ENCODE peak calls at places on chromosomes 16 and 17, in seven cellular contexts. A is CD8-positive, alpha-beta T cell; W is tibial artery; H is naive thymus-derived CD4-positive, alpha-beta T cell; F is small intestine; D is psoas muscle; R is left ventricle myocardium inferior. C is an unnamed sample.

GRCh38 chr17:15279011-15279477 is 13.9 kb upstream of the PMP22 start:
- DNase-seq in F (peak; percentile 75), W (no peak), D (no peak), A (no peak), R (no peak), H (no peak), C (peak; percentile 61)

GRCh38 chr16:86824751-86825310 is 246.5 kb downstream of the FOXL1 start:
- DNase-seq in H (no peak), F (no peak), A (no peak), W (no peak), D (no peak), R (no peak), C (peak; percentile 48)

GRCh38 chr17:229130-229944 is 47.9 kb upstream of the DOC2B start:
- DNase-seq in F (no peak), D (peak; percentile 21), R (peak; percentile 7), A (no peak), H (no peak), W (peak; percentile 10), C (no peak)

GRCh38 chr16:87802670-87803069 is 36.9 kb upstream of the KLHDC4 start:
- DNase-seq in H (no peak), D (no peak), A (no peak), R (no peak), W (no peak), F (no peak), C (no peak)

GRCh38 chr17:48045270-48046001 is 2.7 kb upstream of the NFE2L1 start:
- DNase-seq in F (no peak), A (no peak), H (no peak), R (no peak), W (peak; percentile 70), D (peak; percentile 76), C (no peak)

GRCh38 chr17:66549731-66550207 is 247.4 kb downstream of the PRKCA start:
- DNase-seq in W (no peak), R (no peak), H (no peak), A (no peak), F (no peak), D (no peak), C (no peak)

GRCh38 chr17:74239169-74239568 is 25.8 kb downstream of the TTYH2 start:
- DNase-seq in F (no peak), R (peak; percentile 33), A (no peak), H (no peak), D (no peak), W (peak; percentile 62), C (no peak)

GRCh38 chr17:15194859-15195277 is 70.3 kb downstream of the PMP22 start:
- DNase-seq in W (no peak), F (no peak), R (no peak), A (no peak), H (no peak), D (no peak), C (no peak)

GRCh38 chr16:24118126-24118821 is 137.9 kb upstream of the CACNG3 start:
- DNase-seq in R (no peak), H (no peak), W (no peak), F (no peak), A (no peak), D (no peak), C (no peak)

GRCh38 chr16:49837673-49838360 is 18.1 kb downstream of the ZNF423 start:
- DNase-seq in W (no peak), H (no peak), F (no peak), R (no peak), D (no peak), A (no peak), C (no peak)

GRCh38 chr16:73216932-73217331 is 169.0 kb upstream of the ZFHX3 start:
- DNase-seq in A (no peak), H (no peak), R (no peak), F (no peak), W (no peak), D (no peak), C (no peak)

GRCh38 chr16:73217654-73218053 is 169.7 kb upstream of the ZFHX3 start:
- DNase-seq in R (no peak), H (no peak), F (no peak), W (no peak), A (no peak), D (no peak), C (no peak)

GRCh38 chr16:73213761-73214480 is 166.0 kb upstream of the ZFHX3 start:
- DNase-seq in R (no peak), A (no peak), H (no peak), F (no peak), D (no peak), W (no peak), C (peak; percentile 76)

GRCh38 chr16:73214825-73215481 is 167.0 kb upstream of the ZFHX3 start:
- DNase-seq in A (no peak), H (no peak), D (no peak), R (no peak), F (no peak), W (peak; percentile 39), C (peak; percentile 67)

DNA sequence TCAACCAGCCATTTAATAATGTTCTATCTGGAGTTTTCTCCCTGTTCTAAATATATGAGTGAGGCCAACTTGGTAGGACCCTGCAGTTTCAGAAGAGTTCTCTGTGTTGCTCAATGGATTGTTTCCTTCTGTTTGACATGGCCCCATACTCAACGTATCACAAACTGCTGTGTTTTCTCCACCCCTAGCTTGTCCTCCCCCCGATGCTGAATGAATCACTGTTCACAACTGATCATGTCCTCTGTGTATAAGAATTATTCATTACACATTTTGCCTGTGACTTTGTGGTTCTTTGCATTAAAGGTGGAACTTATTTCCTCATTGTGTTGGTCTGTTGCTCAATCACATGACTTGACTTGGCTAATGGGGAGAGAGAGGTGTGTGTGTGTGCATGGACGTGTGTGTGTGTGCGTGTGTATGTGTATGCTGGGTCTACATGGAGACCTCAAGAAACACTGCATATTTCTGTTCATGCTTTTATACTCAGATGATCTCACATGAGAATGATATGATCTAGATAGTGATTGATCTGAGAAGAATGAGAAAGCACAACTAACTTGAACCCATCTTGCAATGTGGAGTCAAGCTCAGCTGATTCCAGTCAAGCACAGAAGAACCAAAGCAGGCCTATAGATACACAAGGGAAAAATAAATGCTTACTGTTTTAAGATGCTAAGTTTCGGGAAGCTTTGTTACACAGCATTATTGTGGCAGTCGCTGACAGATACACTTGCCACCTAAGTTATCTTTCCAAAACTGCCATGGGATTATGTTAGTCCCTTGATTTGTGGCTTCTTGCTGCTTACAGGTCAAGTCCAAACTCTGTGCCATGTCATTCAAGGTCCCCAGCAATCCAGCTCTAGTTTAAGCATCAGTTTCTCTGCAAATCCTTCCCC is 167.8 kb upstream of the ZFHX3 start:
- DNase-seq in R (no peak), H (no peak), A (no peak), W (no peak), D (no peak), F (no peak), C (peak; percentile 13)
- H3K4me3 ChIP-seq in R (no peak overlapping the region), H (no peak overlapping the region), A (no peak overlapping the region), W (no peak overlapping the region), D (no peak overlapping the region), F (no peak overlapping the region), C (no peak overlapping the region)

DNA sequence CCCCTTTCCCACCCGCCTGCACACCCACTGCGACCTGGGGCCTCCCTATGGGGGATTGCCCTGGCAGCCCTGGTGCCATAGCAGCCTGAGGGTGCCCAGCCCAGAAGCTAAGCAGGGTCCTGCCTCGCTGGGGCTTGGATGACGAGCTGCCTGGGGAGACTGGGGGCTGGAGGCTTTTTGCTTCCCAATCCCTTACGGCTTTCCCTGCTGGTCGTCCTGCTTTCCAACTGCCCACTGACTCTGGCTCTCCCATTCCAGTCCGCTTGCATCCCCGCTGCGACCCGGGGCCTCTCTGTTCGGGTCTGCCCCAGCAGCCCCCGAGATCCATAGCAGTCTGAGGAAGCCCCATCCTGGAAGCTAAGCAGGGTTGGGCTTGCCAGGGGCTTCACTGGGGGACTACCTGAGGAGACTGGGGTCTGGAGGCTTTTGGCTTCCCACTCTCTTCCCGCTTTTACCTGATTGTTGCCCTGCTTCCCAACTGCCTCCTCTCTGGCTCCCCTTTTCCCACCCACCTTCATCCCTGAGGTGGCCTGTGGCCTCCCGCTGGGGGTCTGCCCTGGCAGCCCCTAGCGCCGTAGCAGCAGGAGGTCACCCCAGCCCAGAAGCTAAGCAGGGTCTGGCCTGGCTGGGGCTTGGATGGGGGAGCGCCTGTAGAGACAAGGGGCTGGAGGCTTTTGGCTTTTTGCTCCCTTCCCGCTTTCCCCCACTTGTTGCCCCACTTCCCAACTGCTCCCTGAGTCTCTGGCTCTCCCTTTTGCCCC is 2292.8 kb downstream of the TP53TG3F start:
- DNase-seq in R (no peak), F (no peak), D (no peak), W (no peak), H (no peak), A (no peak), C (no peak)
- H3K9me3 ChIP-seq in R (no peaks in the 10 kb centered on the region), F (peaks cover 15% of the 10 kb centered on the region), D (no peaks in the 10 kb centered on the region), W (peaks cover 9% of the 10 kb centered on the region), H (no peaks in the 10 kb centered on the region), A (no peaks in the 10 kb centered on the region), C (no peaks in the 10 kb centered on the region)

DNA sequence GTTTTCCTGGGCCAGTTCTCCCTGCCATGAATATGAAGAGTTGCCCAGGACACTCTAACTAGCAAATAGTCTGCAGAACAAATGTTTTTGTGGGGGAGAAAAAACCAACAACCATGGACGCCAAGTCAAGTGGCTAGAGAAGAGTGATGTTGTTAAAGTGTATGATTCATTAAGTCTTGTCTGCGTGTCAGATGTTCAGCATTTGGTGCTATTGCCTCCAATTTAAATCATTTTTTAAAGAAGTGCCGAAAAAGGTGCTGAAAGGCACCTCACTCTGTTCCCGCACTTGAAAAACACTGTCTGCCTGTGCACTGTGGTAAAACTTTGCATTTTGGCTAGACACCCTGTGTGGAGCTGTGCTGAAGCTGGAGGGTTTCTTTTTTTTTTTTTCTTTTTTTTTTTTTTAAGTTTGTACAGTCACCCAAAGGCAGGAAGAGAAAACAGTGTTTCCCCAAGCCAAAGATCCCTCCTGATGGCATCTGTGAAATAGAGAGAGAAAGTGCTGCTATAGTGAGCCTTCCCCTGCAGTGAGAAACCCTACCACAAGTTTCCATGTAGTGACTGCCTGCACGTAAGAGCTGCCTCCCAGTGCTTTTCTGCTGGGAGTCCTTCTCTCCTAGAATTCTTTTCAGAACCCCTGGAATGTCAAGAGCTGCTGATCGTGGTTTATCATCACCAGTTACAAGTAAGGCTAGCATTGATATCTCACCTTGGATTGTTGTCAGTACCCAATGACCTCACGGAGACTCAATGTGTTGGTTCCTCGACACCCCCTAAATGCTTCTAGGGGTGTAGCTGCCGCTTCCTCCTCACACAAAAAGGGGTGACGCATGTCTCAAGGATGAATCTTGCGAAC is 116.1 kb upstream of the SOX9 start:
- DNase-seq in F (no peak), W (no peak), D (no peak), R (no peak), A (no peak), H (no peak), C (no peak)
- H3K36me3 ChIP-seq in F (no peaks in the 10 kb centered on the region), W (no peaks in the 10 kb centered on the region), D (no peaks in the 10 kb centered on the region), R (no peaks in the 10 kb centered on the region), A (no peaks in the 10 kb centered on the region), H (no peaks in the 10 kb centered on the region), C (no peaks in the 10 kb centered on the region)

GRCh38 chr16:3001316-3001715 is 11.4 kb upstream of the CLDN9 start:
- DNase-seq in R (no peak), A (no peak), H (no peak), W (no peak), D (no peak), F (no peak), C (no peak)

GRCh38 chr16:3004319-3004718 is 8.4 kb upstream of the CLDN9 start:
- DNase-seq in H (no peak), A (no peak), W (no peak), F (peak; percentile 18), D (no peak), R (no peak), C (peak; percentile 62)

GRCh38 chr16:3004781-3005284 is 7.9 kb upstream of the CLDN9 start:
- DNase-seq in D (no peak), R (no peak), W (no peak), A (no peak), H (no peak), F (peak; percentile 78), C (peak; percentile 78)

GRCh38 chr16:3000540-3000939 is 12.2 kb upstream of the CLDN9 start:
- DNase-seq in F (no peak), D (no peak), W (no peak), H (no peak), A (no peak), R (no peak), C (no peak)

GRCh38 chr16:3003582-3004270 is 9.0 kb upstream of the CLDN9 start:
- DNase-seq in R (peak; percentile 95), A (peak; percentile 94), H (peak; percentile 98), W (peak; percentile 91), D (peak; percentile 98), F (peak; percentile 100), C (peak; percentile 100)
- H3K4me3 ChIP-seq in R (peak overlapping the region; percentile 60), A (no peak overlapping the region), H (no peak overlapping the region), W (peak overlapping the region; percentile 19), D (peak overlapping the region; percentile 13), F (no peak overlapping the region), C (peak overlapping the region; percentile 33)

C was measured in MG63.